ENCODE peak calls at places on chromosomes 7 and 10, in six cellular contexts. J, G, I, Y, D and S are unnamed samples.

GRCh38 chr10:32005050-32005449 is 51.2 kb downstream of the KIF5B start:
- DNase-seq in I (no peak), D (peak; percentile 79), J (peak; percentile 33), Y (no peak), G (no peak), S (no peak)

GRCh38 chr7:155002411-155003214 is at the start of gene PAXIP1:
- DNase-seq in I (peak; percentile 44), G (peak; percentile 62), D (peak; percentile 79), J (peak; percentile 13), Y (no peak), S (no peak)

GRCh38 chr7:16071246-16071857 is 350.0 kb downstream of the CRPPA start:
- DNase-seq in G (no peak), Y (peak; percentile 18), D (peak; percentile 54), I (no peak), J (peak; percentile 42), S (no peak)

GRCh38 chr7:21054427-21055133 is 267.9 kb upstream of the SP8 start:
- DNase-seq in I (no peak), J (no peak), Y (no peak), D (peak; percentile 52), G (no peak), S (no peak)

GRCh38 chr10:125000366-125001312 is 58.7 kb downstream of the ZRANB1 start:
- DNase-seq in J (peak; percentile 81), D (peak; percentile 69), Y (no peak), G (peak; percentile 27), I (peak; percentile 38), S (no peak)

GRCh38 chr7:130486114-130486962 is 5.5 kb upstream of the MEST start:
- DNase-seq in D (peak; percentile 96), J (no peak), G (peak; percentile 90), Y (peak; percentile 80), I (peak; percentile 78), S (no peak)

GRCh38 chr10:103876155-103876554 is 20.8 kb upstream of the SH3PXD2A start:
- DNase-seq in D (no peak), I (no peak), G (no peak), Y (no peak), J (no peak), S (no peak)

GRCh38 chr10:101489355-101489754 is 98.7 kb downstream of the POLL start:
- DNase-seq in J (peak; percentile 20), Y (no peak), D (no peak), G (no peak), I (no peak), S (no peak)

GRCh38 chr7:130096243-130096827 is 26.0 kb downstream of the KLHDC10 start:
- DNase-seq in J (no peak), Y (no peak), D (no peak), G (no peak), I (no peak), S (no peak)

GRCh38 chr10:49767752-49768151 is 5.6 kb upstream of the OGDHL start:
- DNase-seq in J (no peak), D (peak; percentile 68), Y (no peak), G (no peak), I (no peak), S (no peak)

GRCh38 chr10:100697070-100697469 is 48.3 kb upstream of the PAX2 start:
- DNase-seq in D (no peak), G (no peak), I (peak; percentile 70), J (peak; percentile 60), Y (no peak), S (no peak)

GRCh38 chr7:75649462-75649861 is 89.3 kb downstream of the HIP1 start:
- DNase-seq in I (no peak), Y (peak; percentile 28), G (no peak), J (no peak), D (no peak), S (no peak)

GRCh38 chr7:522071-522937 is 2.7 kb upstream of the PDGFA start:
- DNase-seq in G (no peak), D (peak; percentile 73), Y (peak; percentile 55), I (peak; percentile 43), J (peak; percentile 57), S (no peak)

GRCh38 chr7:39688611-39689485 is 65.5 kb downstream of the RALA start:
- DNase-seq in J (peak; percentile 60), I (no peak), Y (no peak), G (no peak), D (no peak), S (no peak)

GRCh38 chr10:93567277-93568104 is 1.0 kb downstream of the FFAR4 start:
- DNase-seq in J (no peak), D (no peak), Y (no peak), G (no peak), I (no peak), S (no peak)

GRCh38 chr10:99368646-99369045 is 39.5 kb downstream of the CNNM1 start:
- DNase-seq in D (no peak), I (no peak), G (no peak), Y (no peak), J (peak; percentile 62), S (no peak)

DNA sequence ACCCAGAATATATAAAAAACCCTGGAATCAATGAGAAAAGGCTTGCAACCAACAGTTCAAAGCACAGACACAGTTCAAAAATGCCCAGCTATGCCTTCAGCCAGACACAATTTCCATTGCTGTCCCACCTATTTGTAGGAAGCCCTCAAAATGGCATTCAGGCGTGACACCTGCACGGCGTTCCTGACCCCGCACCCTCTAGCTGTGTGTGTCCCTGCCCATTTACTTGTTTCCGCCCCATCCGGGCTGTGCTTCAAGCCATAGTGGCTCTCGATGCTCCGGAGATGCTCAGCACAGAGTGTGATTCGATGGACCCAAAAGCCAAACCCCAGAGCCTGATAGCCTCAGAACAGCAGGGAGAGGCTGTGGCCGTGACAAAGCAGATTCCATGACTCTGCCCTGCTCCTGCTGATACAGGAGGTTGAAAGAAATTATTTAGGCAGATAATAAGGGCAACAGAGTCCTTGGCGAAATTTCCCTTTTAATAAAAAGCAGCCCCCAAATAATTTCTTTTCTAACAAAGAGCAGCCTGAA is 13.4 kb downstream of the BUD31 start:
- DNase-seq in J (no peak), I (no peak), Y (no peak), D (no peak), G (no peak), S (no peak)
- H3K36me3 ChIP-seq in J (peaks cover 35% of the 10 kb centered on the region), I (no peaks in the 10 kb centered on the region), Y (no peaks in the 10 kb centered on the region), D (peaks cover 77% of the 10 kb centered on the region), G (peaks cover 84% of the 10 kb centered on the region), S (peaks cover 40% of the 10 kb centered on the region)

GRCh38 chr7:4069268-4070095 is 612.6 kb upstream of the FOXK1 start:
- DNase-seq in J (no peak), Y (no peak), I (no peak), G (no peak), D (peak; percentile 44), S (no peak)
- H3K4me3 ChIP-seq in J (no peak overlapping the region), Y (no peak overlapping the region), I (no peak overlapping the region), G (no peak overlapping the region), D (no peak overlapping the region), S (no peak overlapping the region)

DNA sequence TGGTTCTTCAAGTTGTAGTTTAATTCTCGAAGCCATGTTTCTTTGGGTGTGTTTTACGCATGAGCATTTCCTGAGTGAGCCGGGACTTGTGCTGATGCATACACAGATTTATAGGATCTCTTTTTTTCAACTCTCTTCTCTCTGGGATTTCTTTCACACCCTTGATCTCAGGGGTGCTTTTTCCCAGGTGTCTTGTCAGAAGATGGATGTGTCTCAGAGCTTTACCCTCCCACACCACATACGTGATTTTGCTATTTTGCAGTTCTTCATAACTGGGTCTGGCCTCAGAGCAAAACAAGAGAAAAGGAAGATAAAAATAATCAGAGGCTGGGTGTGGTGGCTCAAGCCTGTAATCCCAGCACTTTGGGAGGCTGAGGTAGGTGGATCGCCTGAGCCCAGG is 177.0 kb downstream of the CAMK1D start:
- DNase-seq in Y (no peak), D (no peak), J (no peak), I (no peak), G (no peak), S (no peak)
- TF ChIP-seq CTCF in Y (no peak), D (no peak), J (no peak), I (no peak), G (no peak), S (no peak)

GRCh38 chr7:141588912-141589311 is 37.7 kb downstream of the AGK start:
- DNase-seq in D (no peak), J (no peak), G (no peak), Y (no peak), I (no peak), S (no peak)

GRCh38 chr7:141584935-141585334 is 33.7 kb downstream of the AGK start:
- DNase-seq in G (no peak), D (peak; percentile 65), J (no peak), I (no peak), Y (no peak), S (no peak)

GRCh38 chr7:141586878-141587277 is 35.7 kb downstream of the AGK start:
- DNase-seq in D (no peak), Y (no peak), G (no peak), J (no peak), I (no peak), S (no peak)

GRCh38 chr7:141587304-141587703 is 36.1 kb downstream of the AGK start:
- DNase-seq in G (no peak), J (no peak), Y (no peak), I (no peak), D (peak; percentile 60), S (no peak)

GRCh38 chr7:141585592-141586510 is 34.6 kb downstream of the AGK start:
- DNase-seq in J (peak; percentile 99), I (no peak), Y (no peak), G (no peak), D (no peak), S (peak; percentile 80)
- H3K36me3 ChIP-seq in J (no peaks in the 10 kb centered on the region), I (no peaks in the 10 kb centered on the region), Y (no peaks in the 10 kb centered on the region), G (no peaks in the 10 kb centered on the region), D (no peaks in the 10 kb centered on the region), S (no peaks in the 10 kb centered on the region)

DNA sequence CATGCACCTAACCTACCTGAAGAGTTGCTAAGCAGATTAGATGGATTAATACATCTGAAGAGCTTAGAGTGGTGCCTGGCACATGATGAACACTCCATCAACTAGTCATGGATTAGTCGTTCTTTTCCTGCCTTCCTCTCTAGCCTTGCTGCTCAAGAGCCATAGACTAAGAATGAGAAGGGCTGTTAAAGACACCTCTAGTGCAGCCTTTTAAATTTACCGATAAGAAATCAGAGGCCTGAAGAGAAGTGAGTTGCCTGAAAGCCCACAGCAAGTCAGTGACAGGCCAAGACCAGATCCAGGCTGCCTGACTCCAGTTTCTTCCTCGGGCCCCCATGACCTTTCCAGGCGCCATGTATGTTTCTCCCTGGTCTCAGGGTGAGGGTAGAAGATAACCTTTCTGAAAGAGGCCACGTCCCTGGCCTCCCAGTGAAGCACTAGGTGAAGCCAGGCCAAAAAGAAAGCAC is 6.5 kb downstream of the TSPAN15 start:
- DNase-seq in I (no peak), Y (no peak), J (no peak), G (no peak), D (peak; percentile 22), S (no peak)
- H3K4me3 ChIP-seq in I (no peak overlapping the region), Y (no peak overlapping the region), J (no peak overlapping the region), G (no peak overlapping the region), D (no peak overlapping the region), S (no peak overlapping the region)

GRCh38 chr10:97292097-97292861 is at the start of gene ARHGAP19:
- DNase-seq in J (peak; percentile 98), I (peak; percentile 96), D (peak; percentile 98), G (peak; percentile 96), Y (peak; percentile 97), S (peak; percentile 97)
- TF ChIP-seq CTCF in J (peak; percentile 19), I (peak; percentile 22), D (peak; percentile 28), G (peak; percentile 28), Y (no peak), S (peak; percentile 24)